ENCODE peak calls at places on chromosomes 1 and 21, in nine cellular contexts. V, F, Y, J, B, P, U, E and G are unnamed samples.

GRCh38 chr1:205268846-205269680 is 41.3 kb downstream of the TMCC2 start:
- DNase-seq in V (no peak), F (no peak), Y (no peak), J (no peak), B (no peak), P (no peak), U (no peak), E (no peak), G (no peak)

GRCh38 chr1:172588296-172589291 is 55.6 kb downstream of the SUCO start:
- DNase-seq in V (no peak), F (no peak), Y (no peak), J (peak), B (no peak), P (no peak), U (no peak), E (no peak), G (no peak)

GRCh38 chr1:56516539-56517252 is 62.7 kb downstream of the PLPP3 start:
- DNase-seq in V (peak), F (no peak), Y (no peak), J (peak), B (no peak), P (peak), U (no peak), E (no peak), G (no peak)

GRCh38 chr1:245310605-245311531 is 156.1 kb downstream of the KIF26B start:
- DNase-seq in V (peak), F (no peak), Y (peak), J (no peak), B (peak), P (no peak), U (no peak), E (peak), G (no peak)

GRCh38 chr1:117059334-117059677 is 820 bp upstream of the TTF2 start:
- DNase-seq in V (no peak), F (no peak), Y (no peak), J (peak), B (no peak), P (peak), U (no peak), E (peak), G (no peak)

GRCh38 chr21:35150562-35151226 is 101.6 kb upstream of the RUNX1 start:
- DNase-seq in V (no peak), F (no peak), Y (no peak), J (peak), B (no peak), P (no peak), U (no peak), E (no peak), G (peak)

GRCh38 chr1:11455925-11456580 is 22.9 kb upstream of the DISP3 start:
- DNase-seq in V (no peak), F (no peak), Y (no peak), J (no peak), B (no peak), P (no peak), U (no peak), E (no peak), G (no peak)

GRCh38 chr1:221919743-221920142 is 177.9 kb upstream of the DUSP10 start:
- DNase-seq in V (no peak), F (no peak), Y (no peak), J (no peak), B (no peak), P (no peak), U (no peak), E (no peak), G (no peak)

GRCh38 chr1:101136739-101137138 is 100.1 kb upstream of the S1PR1 start:
- DNase-seq in V (no peak), F (no peak), Y (no peak), J (no peak), B (peak), P (no peak), U (no peak), E (no peak), G (no peak)

GRCh38 chr1:30253807-30254440 is 469.5 kb downstream of the MATN1 start:
- DNase-seq in V (peak), F (no peak), Y (no peak), J (peak), B (no peak), P (no peak), U (no peak), E (no peak), G (no peak)